ENCODE peak calls at places on chromosomes 4 and X, in six cellular contexts. B, X, O, H, N and T are unnamed samples. For H3K9me3, the result is how much of the 10 kb centered on the place peaks cover.

GRCh38 chrX:73944582-73944947 is 359.4 kb upstream of the ZCCHC13 start:
- DNase-seq in X (no peak), N (no peak), H (no peak), O (no peak), B (no peak), T (no peak)

GRCh38 chrX:10327651-10328050 is 170.9 kb downstream of the CLCN4 start:
- DNase-seq in N (peak), B (no peak), O (peak), X (no peak), H (no peak), T (no peak)

GRCh38 chr4:38311495-38311894 is 351.3 kb downstream of the PTTG2 start:
- DNase-seq in B (no peak), N (no peak), X (no peak), O (no peak), H (no peak), T (no peak)

GRCh38 chrX:10922841-10923240 is 188.3 kb upstream of the HCCS start:
- DNase-seq in X (no peak), O (no peak), B (no peak), H (no peak), N (no peak), T (no peak)

GRCh38 chrX:112520124-112520523 is 159.6 kb downstream of the LHFPL1 start:
- DNase-seq in H (no peak), X (no peak), O (no peak), B (no peak), N (no peak), T (no peak)

GRCh38 chr4:169557061-169557636 is 55.2 kb downstream of the NEK1 start:
- DNase-seq in B (no peak), N (no peak), X (no peak), O (no peak), H (no peak), T (no peak)

GRCh38 chr4:73533515-73534422 is 52.2 kb downstream of the AFM start:
- DNase-seq in H (no peak), O (no peak), B (no peak), X (no peak), N (no peak), T (no peak)

GRCh38 chr4:1195109-1195671 is 22.8 kb upstream of the SPON2 start:
- DNase-seq in H (peak), N (no peak), O (no peak), X (no peak), B (no peak), T (no peak)

GRCh38 chr4:163484906-163485305 is 9.6 kb upstream of the TMA16 start:
- DNase-seq in B (no peak), O (peak), H (no peak), N (peak), X (peak), T (no peak)

GRCh38 chrX:12771445-12772069 is 19.7 kb upstream of the PRPS2 start:
- DNase-seq in H (no peak), N (peak), B (peak), O (peak), X (peak), T (peak)

GRCh38 chr4:144421839-144422565 is 224.0 kb upstream of the HHIP start:
- DNase-seq in H (no peak), O (no peak), N (no peak), B (no peak), X (no peak), T (no peak)

GRCh38 chrX:10755477-10756334 is 135.3 kb upstream of the MID1 start:
- DNase-seq in X (peak), H (no peak), O (peak), N (peak), B (no peak), T (no peak)

GRCh38 chrX:148928803-148929202 is 428.4 kb downstream of the AFF2 start:
- DNase-seq in H (no peak), N (no peak), O (no peak), X (no peak), B (no peak), T (no peak)

GRCh38 chr4:176981074-176981473 is 188.4 kb upstream of the VEGFC start:
- DNase-seq in H (no peak), X (no peak), O (no peak), B (no peak), N (no peak), T (no peak)

GRCh38 chrX:18422325-18422724 is 3.1 kb upstream of the CDKL5 start:
- DNase-seq in H (no peak), O (no peak), X (no peak), N (peak), B (no peak), T (no peak)

GRCh38 chr4:146379744-146380143 is 142.0 kb downstream of the SLC10A7 start:
- DNase-seq in H (no peak), N (no peak), X (no peak), O (no peak), B (no peak), T (no peak)

GRCh38 chrX:20515841-20516461 is 249.2 kb upstream of the RPS6KA3 start:
- DNase-seq in N (peak), O (no peak), X (no peak), B (no peak), H (no peak), T (no peak)

GRCh38 chr4:151407466-151408379 is 1.3 kb upstream of the FHIP1A start:
- DNase-seq in B (peak), N (no peak), H (peak), X (no peak), O (peak), T (peak)

GRCh38 chr4:28251831-28252230 is 1391.2 kb downstream of the STIM2 start:
- DNase-seq in O (no peak), X (no peak), N (no peak), B (no peak), H (no peak), T (no peak)
- H3K9me3 ChIP-seq in O (under half), X (under half), N (under half), B (under half), H (under half), T (under half)

GRCh38 chr4:4432341-4433125 is 45.6 kb downstream of the NSG1 start:
- DNase-seq in B (no peak), O (no peak), X (no peak), N (no peak), H (no peak), T (no peak)
- H3K9me3 ChIP-seq in B (under half), O (under half), X (under half), N (under half), H (under half), T (under half)

GRCh38 chr4:147398556-147398955 is 82.3 kb upstream of the EDNRA start:
- DNase-seq in N (no peak), X (no peak), B (no peak), H (no peak), O (no peak), T (no peak)

DNA sequence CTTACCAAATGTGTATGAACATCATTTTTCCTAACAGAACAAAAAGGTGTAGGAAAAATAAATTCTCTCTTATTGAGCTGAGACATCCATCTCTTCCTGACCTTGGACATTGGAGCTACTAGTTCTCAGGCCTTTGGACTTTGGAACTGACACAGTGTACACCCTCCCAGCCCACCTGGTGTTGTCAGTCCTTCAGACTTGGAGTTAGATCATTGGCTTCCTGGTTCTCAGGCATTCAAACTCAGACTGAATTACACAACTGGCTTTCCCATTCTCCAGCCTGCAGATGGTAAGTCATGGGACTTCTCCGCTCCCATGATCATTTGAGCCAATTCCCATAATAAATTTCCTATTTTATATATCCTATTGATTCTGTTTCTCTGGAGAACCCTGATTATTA is 84.8 kb upstream of the EDNRA start:
- DNase-seq in N (no peak), O (no peak), B (no peak), X (no peak), H (no peak), T (no peak)
- H3K9me3 ChIP-seq in N (under half), O (under half), B (under half), X (under half), H (under half), T (under half)

DNA sequence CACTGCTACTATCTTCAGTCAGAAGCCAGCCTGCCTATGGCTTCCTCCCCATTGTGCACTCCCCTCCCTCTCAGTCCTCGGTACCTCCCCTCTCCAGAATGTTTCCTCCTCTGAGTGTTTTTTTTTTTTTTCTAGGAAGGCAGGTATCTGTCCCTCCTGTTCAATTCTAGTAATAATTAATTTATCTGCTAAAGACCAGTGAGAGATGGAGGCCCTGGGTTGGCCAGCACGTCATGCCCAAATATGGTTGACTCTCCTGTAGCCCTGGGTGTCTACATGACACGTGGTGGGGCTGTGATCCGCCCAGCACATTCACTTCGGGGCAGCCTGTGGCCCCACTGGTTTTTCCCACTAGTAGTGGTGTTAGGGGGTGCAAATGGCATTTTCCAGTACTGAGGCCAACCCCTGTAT is 1.8 kb downstream of the FLNA start:
- DNase-seq in H (peak), B (no peak), X (no peak), O (no peak), N (peak), T (no peak)
- H3K9me3 ChIP-seq in H (under half), B (under half), X (under half), O (under half), N (under half), T (under half)

DNA sequence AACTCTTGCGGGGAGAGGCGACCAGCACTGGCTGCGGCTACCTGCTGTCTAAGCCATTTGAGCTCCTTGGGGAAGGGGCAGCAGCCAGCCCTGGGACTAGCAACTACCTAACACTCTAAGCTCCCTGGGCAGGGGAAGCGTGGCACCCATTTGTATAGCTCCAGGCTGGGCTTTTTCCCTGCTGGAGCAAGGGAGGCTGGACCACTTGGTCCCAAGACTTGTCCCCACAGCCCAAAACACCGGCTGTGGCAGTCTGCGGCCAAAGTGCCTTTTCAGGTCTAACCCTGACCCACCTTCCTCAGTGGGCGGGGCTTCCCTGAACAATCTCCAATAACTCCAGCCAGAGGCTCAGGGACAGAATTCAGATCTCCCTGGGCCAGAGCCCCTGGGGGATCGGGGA is 187.8 kb downstream of the NPNT start:
- DNase-seq in B (no peak), X (no peak), H (no peak), N (no peak), O (no peak), T (no peak)
- H3K9me3 ChIP-seq in B (half or more), X (under half), H (half or more), N (under half), O (under half), T (under half)

DNA sequence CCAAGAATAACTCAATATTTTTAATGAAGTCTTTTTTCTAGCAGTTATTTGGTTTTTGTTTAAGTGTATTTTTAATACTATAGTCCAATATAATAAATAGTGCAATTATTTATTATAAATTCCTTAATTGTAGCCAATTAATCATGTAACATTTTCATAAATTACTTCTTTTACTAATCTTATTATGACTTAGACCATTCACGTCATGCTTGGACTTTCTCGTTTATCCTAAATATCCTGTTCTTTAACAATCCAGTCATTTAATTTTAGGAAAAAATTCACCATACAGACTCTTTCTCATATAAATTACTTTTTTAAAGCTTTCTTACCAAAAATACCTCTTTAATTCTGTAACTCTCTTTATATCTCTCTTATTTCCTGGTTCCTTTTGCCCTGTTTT is 350.1 kb downstream of the AR start:
- DNase-seq in N (no peak), H (no peak), B (no peak), X (no peak), O (no peak), T (no peak)
- H3K9me3 ChIP-seq in N (under half), H (half or more), B (under half), X (under half), O (half or more), T (under half)

GRCh38 chr4:124157781-124158180 is 554.8 kb downstream of the ANKRD50 start:
- DNase-seq in N (no peak), X (no peak), O (no peak), B (no peak), H (no peak), T (no peak)

GRCh38 chr4:124151031-124151430 is 561.5 kb downstream of the ANKRD50 start:
- DNase-seq in X (no peak), H (no peak), N (no peak), B (no peak), O (no peak), T (no peak)

GRCh38 chr4:124155239-124155638 is 557.3 kb downstream of the ANKRD50 start:
- DNase-seq in N (no peak), O (no peak), H (no peak), B (no peak), X (no peak), T (no peak)

DNA sequence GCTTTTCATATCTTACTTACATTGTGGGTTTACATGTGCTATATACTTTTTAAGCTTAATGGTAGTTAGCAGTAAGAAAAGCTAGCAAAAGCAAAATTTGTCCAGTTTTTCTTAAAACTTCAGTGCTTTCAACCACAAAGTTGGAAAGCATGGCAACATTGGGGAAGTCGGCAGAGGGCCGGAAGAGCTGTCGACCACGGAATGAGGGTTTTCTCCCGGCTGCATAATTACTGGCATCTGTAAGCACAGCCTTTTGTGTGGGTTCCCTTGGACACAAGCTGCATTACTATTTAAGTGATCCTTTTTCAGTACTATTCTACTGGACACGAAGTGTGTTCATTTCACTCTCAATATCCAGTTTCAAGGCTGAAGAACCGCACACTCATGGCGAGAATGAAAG is 560.4 kb downstream of the ANKRD50 start:
- DNase-seq in O (no peak), H (no peak), X (no peak), N (no peak), B (no peak), T (no peak)
- H3K9me3 ChIP-seq in O (under half), H (under half), X (under half), N (under half), B (under half), T (under half)

GRCh38 chrX:40310016-40310415 is 212.3 kb upstream of the BCOR start:
- DNase-seq in H (no peak), N (no peak), B (no peak), O (no peak), X (no peak), T (no peak)

GRCh38 chrX:40316502-40316901 is 218.7 kb upstream of the BCOR start:
- DNase-seq in B (no peak), X (no peak), N (no peak), O (no peak), H (no peak), T (no peak)

GRCh38 chrX:40318076-40318475 is 220.3 kb upstream of the BCOR start:
- DNase-seq in B (no peak), H (no peak), O (no peak), N (no peak), X (no peak), T (no peak)

GRCh38 chrX:40314070-40314469 is 216.3 kb upstream of the BCOR start:
- DNase-seq in N (no peak), O (peak), X (no peak), B (no peak), H (no peak), T (no peak)

GRCh38 chrX:40313269-40313668 is 215.5 kb upstream of the BCOR start:
- DNase-seq in O (no peak), X (no peak), N (no peak), H (no peak), B (no peak), T (no peak)
- H3K9me3 ChIP-seq in O (under half), X (under half), N (under half), H (under half), B (under half), T (under half)

DNA sequence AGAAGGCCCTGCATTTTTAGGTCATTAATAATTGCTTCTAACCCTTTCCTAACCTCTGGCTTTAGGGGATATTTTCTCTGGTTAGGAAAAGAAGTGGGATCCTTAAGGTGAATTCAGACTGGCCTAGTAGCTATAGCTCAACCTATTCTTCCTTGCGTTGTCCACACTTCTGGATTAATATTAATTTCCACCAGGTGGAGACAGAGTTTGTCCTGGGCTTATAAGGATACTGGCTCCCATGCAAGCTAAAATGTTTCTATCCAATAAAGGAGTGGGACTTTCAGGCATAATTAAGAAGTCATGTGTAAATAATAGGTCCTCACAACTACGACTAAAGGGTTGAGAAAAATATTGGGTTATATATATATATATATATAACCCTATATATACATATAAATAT is 860.0 kb upstream of the POU3F4 start:
- DNase-seq in H (no peak), N (no peak), X (no peak), B (no peak), O (no peak), T (no peak)
- H3K9me3 ChIP-seq in H (under half), N (under half), X (under half), B (under half), O (under half), T (under half)

GRCh38 chrX:97844161-97844560 is 960.5 kb downstream of the RPA4 start:
- DNase-seq in N (no peak), O (no peak), X (no peak), B (no peak), H (no peak), T (no peak)
- H3K9me3 ChIP-seq in N (under half), O (under half), X (under half), B (under half), H (under half), T (under half)